ENCODE peak calls at places on chromosome 1, in nine cellular contexts. One of them, this sample, is unnamed.

GRCh38 chr1:39230261-39231190 is 26.0 kb downstream of the MACF1 start:
- DNase-seq in NCI-H146: no peak
- DNase-seq in HT1080: no peak
- DNase-seq in putamen: no peak
- DNase-seq in fibroblast of the conjunctiva: no peak
- DNase-seq in fibroblast of the aortic adventitia: no peak
- DNase-seq in T-helper 1 cell: no peak
- DNase-seq in fibroblast of pulmonary artery: no peak
- DNase-seq in memory B cell: peak; percentile 18
- DNase-seq in this sample: no peak

GRCh38 chr1:25197982-25198681 is 34.2 kb downstream of the SYF2 start:
- DNase-seq in HT1080: no peak
- DNase-seq in T-helper 1 cell: no peak
- DNase-seq in fibroblast of the aortic adventitia: no peak
- DNase-seq in fibroblast of the conjunctiva: no peak
- DNase-seq in memory B cell: no peak
- DNase-seq in fibroblast of pulmonary artery: peak; percentile 42
- DNase-seq in NCI-H146: no peak
- DNase-seq in putamen: peak; percentile 25
- DNase-seq in this sample: no peak

GRCh38 chr1:226549094-226549936 is 751 bp downstream of the STUM start:
- DNase-seq in T-helper 1 cell: no peak
- DNase-seq in memory B cell: peak; percentile 17
- DNase-seq in putamen: no peak
- DNase-seq in NCI-H146: peak; percentile 34
- DNase-seq in fibroblast of the aortic adventitia: no peak
- DNase-seq in fibroblast of pulmonary artery: no peak
- DNase-seq in HT1080: no peak
- DNase-seq in fibroblast of the conjunctiva: no peak
- DNase-seq in this sample: no peak

GRCh38 chr1:222124602-222125001 is 382.7 kb upstream of the DUSP10 start:
- DNase-seq in HT1080: no peak
- DNase-seq in fibroblast of pulmonary artery: no peak
- DNase-seq in fibroblast of the aortic adventitia: no peak
- DNase-seq in putamen: no peak
- DNase-seq in NCI-H146: no peak
- DNase-seq in fibroblast of the conjunctiva: no peak
- DNase-seq in T-helper 1 cell: no peak
- DNase-seq in memory B cell: no peak
- DNase-seq in this sample: no peak

GRCh38 chr1:25562101-25562927 is 18.9 kb downstream of the LDLRAP1 start:
- DNase-seq in T-helper 1 cell: peak; percentile 80
- DNase-seq in fibroblast of pulmonary artery: no peak
- DNase-seq in fibroblast of the aortic adventitia: no peak
- DNase-seq in NCI-H146: peak; percentile 19
- DNase-seq in HT1080: no peak
- DNase-seq in putamen: no peak
- DNase-seq in memory B cell: peak; percentile 63
- DNase-seq in fibroblast of the conjunctiva: no peak
- DNase-seq in this sample: no peak

GRCh38 chr1:85321237-85321964 is 45.0 kb upstream of the BCL10 start:
- DNase-seq in putamen: no peak
- DNase-seq in fibroblast of the aortic adventitia: no peak
- DNase-seq in T-helper 1 cell: no peak
- DNase-seq in NCI-H146: no peak
- DNase-seq in memory B cell: no peak
- DNase-seq in HT1080: peak; percentile 94
- DNase-seq in fibroblast of the conjunctiva: no peak
- DNase-seq in fibroblast of pulmonary artery: no peak
- DNase-seq in this sample: no peak

GRCh38 chr1:38840281-38840680 is 19.3 kb downstream of the RRAGC start:
- DNase-seq in fibroblast of the aortic adventitia: no peak
- DNase-seq in NCI-H146: no peak
- DNase-seq in T-helper 1 cell: no peak
- DNase-seq in fibroblast of pulmonary artery: no peak
- DNase-seq in HT1080: no peak
- DNase-seq in memory B cell: no peak
- DNase-seq in putamen: no peak
- DNase-seq in fibroblast of the conjunctiva: no peak
- DNase-seq in this sample: no peak

GRCh38 chr1:58754683-58755467 is 29.0 kb downstream of the JUN start:
- DNase-seq in memory B cell: no peak
- DNase-seq in putamen: no peak
- DNase-seq in fibroblast of pulmonary artery: no peak
- DNase-seq in fibroblast of the conjunctiva: no peak
- DNase-seq in T-helper 1 cell: no peak
- DNase-seq in fibroblast of the aortic adventitia: no peak
- DNase-seq in NCI-H146: no peak
- DNase-seq in HT1080: no peak
- DNase-seq in this sample: no peak

GRCh38 chr1:18289597-18289996 is 182.0 kb downstream of the IGSF21 start:
- DNase-seq in NCI-H146: no peak
- DNase-seq in putamen: no peak
- DNase-seq in fibroblast of the conjunctiva: no peak
- DNase-seq in memory B cell: no peak
- DNase-seq in HT1080: no peak
- DNase-seq in T-helper 1 cell: no peak
- DNase-seq in fibroblast of pulmonary artery: no peak
- DNase-seq in fibroblast of the aortic adventitia: no peak
- DNase-seq in this sample: no peak

GRCh38 chr1:222167111-222167510 is 380.8 kb downstream of the HHIPL2 start:
- DNase-seq in fibroblast of the conjunctiva: peak; percentile 20
- DNase-seq in NCI-H146: no peak
- DNase-seq in HT1080: peak; percentile 97
- DNase-seq in fibroblast of pulmonary artery: peak; percentile 63
- DNase-seq in fibroblast of the aortic adventitia: peak; percentile 72
- DNase-seq in putamen: no peak
- DNase-seq in memory B cell: no peak
- DNase-seq in T-helper 1 cell: no peak
- DNase-seq in this sample: no peak

GRCh38 chr1:27429029-27429425 is 36.6 kb downstream of the GPR3 start:
- DNase-seq in fibroblast of the conjunctiva: no peak
- DNase-seq in T-helper 1 cell: no peak
- DNase-seq in HT1080: no peak
- DNase-seq in NCI-H146: no peak
- DNase-seq in putamen: no peak
- DNase-seq in fibroblast of pulmonary artery: no peak
- DNase-seq in memory B cell: no peak
- DNase-seq in fibroblast of the aortic adventitia: no peak
- DNase-seq in this sample: no peak

GRCh38 chr1:164561007-164561406 is 2.0 kb downstream of the PBX1 start:
- DNase-seq in NCI-H146: no peak
- DNase-seq in fibroblast of the conjunctiva: no peak
- DNase-seq in fibroblast of pulmonary artery: peak; percentile 17
- DNase-seq in HT1080: no peak
- DNase-seq in memory B cell: no peak
- DNase-seq in T-helper 1 cell: no peak
- DNase-seq in putamen: no peak
- DNase-seq in fibroblast of the aortic adventitia: peak; percentile 39
- DNase-seq in this sample: no peak

GRCh38 chr1:10667815-10668214 is 128.6 kb downstream of the CASZ1 start:
- DNase-seq in fibroblast of pulmonary artery: no peak
- DNase-seq in fibroblast of the aortic adventitia: no peak
- DNase-seq in memory B cell: no peak
- DNase-seq in putamen: no peak
- DNase-seq in NCI-H146: peak; percentile 53
- DNase-seq in fibroblast of the conjunctiva: no peak
- DNase-seq in HT1080: no peak
- DNase-seq in T-helper 1 cell: no peak
- DNase-seq in this sample: no peak

GRCh38 chr1:55827350-55827749 is 612.2 kb upstream of the USP24 start:
- DNase-seq in fibroblast of the aortic adventitia: peak; percentile 97
- DNase-seq in putamen: no peak
- DNase-seq in fibroblast of pulmonary artery: peak; percentile 97
- DNase-seq in T-helper 1 cell: no peak
- DNase-seq in HT1080: peak; percentile 88
- DNase-seq in fibroblast of the conjunctiva: peak; percentile 91
- DNase-seq in NCI-H146: no peak
- DNase-seq in memory B cell: no peak
- DNase-seq in this sample: no peak

GRCh38 chr1:121516279-121516967 is 331.6 kb downstream of the SRGAP2C start:
- DNase-seq in fibroblast of the aortic adventitia: no peak
- DNase-seq in HT1080: peak; percentile 12
- DNase-seq in NCI-H146: no peak
- DNase-seq in fibroblast of the conjunctiva: no peak
- DNase-seq in T-helper 1 cell: peak; percentile 29
- DNase-seq in putamen: no peak
- DNase-seq in memory B cell: peak; percentile 22
- DNase-seq in fibroblast of pulmonary artery: no peak
- DNase-seq in this sample: no peak

GRCh38 chr1:91783423-91784162 is 102.4 kb downstream of the TGFBR3 start:
- DNase-seq in NCI-H146: no peak
- DNase-seq in putamen: peak; percentile 24
- DNase-seq in HT1080: peak; percentile 17
- DNase-seq in T-helper 1 cell: no peak
- DNase-seq in memory B cell: no peak
- DNase-seq in fibroblast of the conjunctiva: peak; percentile 66
- DNase-seq in fibroblast of pulmonary artery: peak; percentile 87
- DNase-seq in fibroblast of the aortic adventitia: peak; percentile 87
- DNase-seq in this sample: no peak

GRCh38 chr1:110308247-110308646 is 30.9 kb upstream of the RBM15 start:
- DNase-seq in putamen: no peak
- DNase-seq in fibroblast of pulmonary artery: peak; percentile 86
- DNase-seq in NCI-H146: no peak
- DNase-seq in fibroblast of the conjunctiva: no peak
- DNase-seq in fibroblast of the aortic adventitia: peak; percentile 82
- DNase-seq in T-helper 1 cell: no peak
- DNase-seq in HT1080: no peak
- DNase-seq in memory B cell: no peak
- DNase-seq in this sample: no peak

GRCh38 chr1:107668762-107669161 is 296.2 kb downstream of the VAV3 start:
- DNase-seq in fibroblast of the conjunctiva: no peak
- DNase-seq in fibroblast of pulmonary artery: no peak
- DNase-seq in memory B cell: no peak
- DNase-seq in NCI-H146: no peak
- DNase-seq in HT1080: no peak
- DNase-seq in putamen: no peak
- DNase-seq in T-helper 1 cell: no peak
- DNase-seq in fibroblast of the aortic adventitia: peak; percentile 31
- DNase-seq in this sample: no peak

GRCh38 chr1:8423134-8423701 is 105.3 kb downstream of the SLC45A1 start:
- DNase-seq in memory B cell: no peak
- DNase-seq in NCI-H146: no peak
- DNase-seq in T-helper 1 cell: peak; percentile 35
- DNase-seq in putamen: no peak
- DNase-seq in fibroblast of the conjunctiva: no peak
- DNase-seq in HT1080: peak; percentile 12
- DNase-seq in fibroblast of pulmonary artery: no peak
- DNase-seq in fibroblast of the aortic adventitia: no peak
- DNase-seq in this sample: no peak

GRCh38 chr1:21573971-21574458 is 64.8 kb downstream of the ALPL start:
- DNase-seq in fibroblast of the aortic adventitia: peak; percentile 95
- DNase-seq in memory B cell: peak; percentile 20
- DNase-seq in putamen: peak; percentile 67
- DNase-seq in T-helper 1 cell: no peak
- DNase-seq in NCI-H146: peak; percentile 81
- DNase-seq in HT1080: peak; percentile 62
- DNase-seq in fibroblast of pulmonary artery: peak; percentile 87
- DNase-seq in fibroblast of the conjunctiva: peak; percentile 41
- DNase-seq in this sample: no peak

GRCh38 chr1:33001282-33001681 is 35.4 kb downstream of the AK2 start:
- DNase-seq in T-helper 1 cell: no peak
- DNase-seq in fibroblast of the aortic adventitia: no peak
- DNase-seq in fibroblast of the conjunctiva: no peak
- DNase-seq in memory B cell: no peak
- DNase-seq in putamen: no peak
- DNase-seq in fibroblast of pulmonary artery: no peak
- DNase-seq in NCI-H146: no peak
- DNase-seq in HT1080: no peak
- DNase-seq in this sample: no peak